ENCODE peak calls at places on chromosomes 2 and 18, in six cellular contexts. One of them, this sample, is unnamed.

GRCh38 chr2:37582371-37582770 is 89.1 kb downstream of the CDC42EP3 start:
- DNase-seq in naive thymus-derived CD4-positive, alpha-beta T cell: no peak
- DNase-seq in lower lobe of right lung: no peak
- DNase-seq in dorsolateral prefrontal cortex: no peak
- DNase-seq in heart right ventricle: no peak
- DNase-seq in colonic mucosa: no peak
- DNase-seq in this sample: no peak

GRCh38 chr2:125642032-125642431 is 1013.9 kb upstream of the GYPC start:
- DNase-seq in naive thymus-derived CD4-positive, alpha-beta T cell: no peak
- DNase-seq in lower lobe of right lung: no peak
- DNase-seq in dorsolateral prefrontal cortex: no peak
- DNase-seq in heart right ventricle: no peak
- DNase-seq in colonic mucosa: no peak
- DNase-seq in this sample: no peak

GRCh38 chr2:127175821-127176354 is 44.2 kb downstream of the CYP27C1 start:
- DNase-seq in naive thymus-derived CD4-positive, alpha-beta T cell: no peak
- DNase-seq in lower lobe of right lung: no peak
- DNase-seq in dorsolateral prefrontal cortex: no peak
- DNase-seq in heart right ventricle: no peak
- DNase-seq in colonic mucosa: peak
- DNase-seq in this sample: no peak

GRCh38 chr2:108922141-108922915 is 66.7 kb downstream of the EDAR start:
- DNase-seq in naive thymus-derived CD4-positive, alpha-beta T cell: no peak
- DNase-seq in lower lobe of right lung: no peak
- DNase-seq in dorsolateral prefrontal cortex: peak
- DNase-seq in heart right ventricle: no peak
- DNase-seq in colonic mucosa: peak
- DNase-seq in this sample: no peak

GRCh38 chr18:51028201-51028805 is 1.7 kb upstream of the SMAD4 start:
- DNase-seq in naive thymus-derived CD4-positive, alpha-beta T cell: no peak
- DNase-seq in lower lobe of right lung: no peak
- DNase-seq in dorsolateral prefrontal cortex: peak
- DNase-seq in heart right ventricle: no peak
- DNase-seq in colonic mucosa: peak
- DNase-seq in this sample: no peak

GRCh38 chr18:72013512-72013911 is 530.6 kb downstream of the CBLN2 start:
- DNase-seq in naive thymus-derived CD4-positive, alpha-beta T cell: no peak
- DNase-seq in lower lobe of right lung: no peak
- DNase-seq in dorsolateral prefrontal cortex: no peak
- DNase-seq in heart right ventricle: no peak
- DNase-seq in colonic mucosa: no peak
- DNase-seq in this sample: no peak

GRCh38 chr18:48940854-48941531 is 9.8 kb downstream of the SMAD7 start:
- DNase-seq in naive thymus-derived CD4-positive, alpha-beta T cell: peak
- DNase-seq in lower lobe of right lung: no peak
- DNase-seq in dorsolateral prefrontal cortex: no peak
- DNase-seq in heart right ventricle: no peak
- DNase-seq in colonic mucosa: no peak
- DNase-seq in this sample: no peak

GRCh38 chr18:59051470-59052165 is 88.1 kb upstream of the SEC11C start:
- DNase-seq in naive thymus-derived CD4-positive, alpha-beta T cell: no peak
- DNase-seq in lower lobe of right lung: no peak
- DNase-seq in dorsolateral prefrontal cortex: no peak
- DNase-seq in heart right ventricle: no peak
- DNase-seq in colonic mucosa: no peak
- DNase-seq in this sample: no peak

GRCh38 chr2:69926849-69927515 is 12.1 kb downstream of the MXD1 start:
- DNase-seq in naive thymus-derived CD4-positive, alpha-beta T cell: no peak
- DNase-seq in lower lobe of right lung: no peak
- DNase-seq in dorsolateral prefrontal cortex: no peak
- DNase-seq in heart right ventricle: no peak
- DNase-seq in colonic mucosa: no peak
- DNase-seq in this sample: no peak

DNA sequence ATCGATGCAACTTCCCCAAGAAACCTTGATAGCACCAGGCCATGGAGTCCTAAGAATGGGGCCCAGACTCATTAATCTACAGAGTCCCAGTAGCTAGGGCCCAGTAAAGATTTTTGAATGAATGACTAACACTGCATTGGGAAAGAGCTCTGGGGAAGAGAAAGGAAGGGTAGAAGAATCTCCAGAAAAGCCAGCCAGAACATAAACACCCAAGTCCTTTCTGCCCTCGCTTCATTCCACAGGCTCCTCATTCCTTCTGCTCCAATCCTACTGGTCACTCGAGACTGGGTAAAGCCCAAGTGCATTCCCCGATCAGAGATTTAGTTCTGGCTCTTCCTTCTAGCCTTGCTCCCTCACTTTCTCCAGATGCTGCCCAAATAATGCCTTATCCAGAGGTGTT is 44.3 kb downstream of the CYRIA start:
- DNase-seq in naive thymus-derived CD4-positive, alpha-beta T cell: no peak
- DNase-seq in lower lobe of right lung: no peak
- DNase-seq in dorsolateral prefrontal cortex: no peak
- DNase-seq in heart right ventricle: no peak
- DNase-seq in colonic mucosa: no peak
- DNase-seq in this sample: peak
- H3K27ac ChIP-seq in naive thymus-derived CD4-positive, alpha-beta T cell: no peak
- H3K27ac ChIP-seq in lower lobe of right lung: peak
- H3K27ac ChIP-seq in dorsolateral prefrontal cortex: no peak
- H3K27ac ChIP-seq in heart right ventricle: peak
- H3K27ac ChIP-seq in colonic mucosa: no peak
- H3K27ac ChIP-seq in this sample: no peak

GRCh38 chr2:209423562-209424541 is at the start of gene MAP2:
- DNase-seq in naive thymus-derived CD4-positive, alpha-beta T cell: peak
- DNase-seq in lower lobe of right lung: peak
- DNase-seq in dorsolateral prefrontal cortex: peak
- DNase-seq in heart right ventricle: peak
- DNase-seq in colonic mucosa: peak
- DNase-seq in this sample: peak
- H3K4me3 ChIP-seq in naive thymus-derived CD4-positive, alpha-beta T cell: peak
- H3K4me3 ChIP-seq in lower lobe of right lung: peak
- H3K4me3 ChIP-seq in dorsolateral prefrontal cortex: peak
- H3K4me3 ChIP-seq in heart right ventricle: peak
- H3K4me3 ChIP-seq in colonic mucosa: peak
- H3K4me3 ChIP-seq in this sample: peak

GRCh38 chr18:23683155-23683554 is 6.1 kb upstream of the LAMA3 start:
- DNase-seq in naive thymus-derived CD4-positive, alpha-beta T cell: no peak
- DNase-seq in lower lobe of right lung: no peak
- DNase-seq in dorsolateral prefrontal cortex: no peak
- DNase-seq in heart right ventricle: no peak
- DNase-seq in colonic mucosa: no peak
- DNase-seq in this sample: no peak

GRCh38 chr18:23682472-23682871 is 6.8 kb upstream of the LAMA3 start:
- DNase-seq in naive thymus-derived CD4-positive, alpha-beta T cell: no peak
- DNase-seq in lower lobe of right lung: no peak
- DNase-seq in dorsolateral prefrontal cortex: no peak
- DNase-seq in heart right ventricle: no peak
- DNase-seq in colonic mucosa: no peak
- DNase-seq in this sample: no peak

GRCh38 chr18:23684515-23685197 is 4.6 kb upstream of the LAMA3 start:
- DNase-seq in naive thymus-derived CD4-positive, alpha-beta T cell: no peak
- DNase-seq in lower lobe of right lung: no peak
- DNase-seq in dorsolateral prefrontal cortex: no peak
- DNase-seq in heart right ventricle: no peak
- DNase-seq in colonic mucosa: no peak
- DNase-seq in this sample: no peak

GRCh38 chr18:23682045-23682444 is 7.2 kb upstream of the LAMA3 start:
- DNase-seq in naive thymus-derived CD4-positive, alpha-beta T cell: no peak
- DNase-seq in lower lobe of right lung: no peak
- DNase-seq in dorsolateral prefrontal cortex: no peak
- DNase-seq in heart right ventricle: no peak
- DNase-seq in colonic mucosa: no peak
- DNase-seq in this sample: no peak

GRCh38 chr18:23683671-23684070 is 5.6 kb upstream of the LAMA3 start:
- DNase-seq in naive thymus-derived CD4-positive, alpha-beta T cell: no peak
- DNase-seq in lower lobe of right lung: no peak
- DNase-seq in dorsolateral prefrontal cortex: no peak
- DNase-seq in heart right ventricle: no peak
- DNase-seq in colonic mucosa: no peak
- DNase-seq in this sample: no peak
- H3K27ac ChIP-seq in naive thymus-derived CD4-positive, alpha-beta T cell: no peak
- H3K27ac ChIP-seq in lower lobe of right lung: no peak
- H3K27ac ChIP-seq in dorsolateral prefrontal cortex: no peak
- H3K27ac ChIP-seq in heart right ventricle: no peak
- H3K27ac ChIP-seq in colonic mucosa: no peak
- H3K27ac ChIP-seq in this sample: no peak

GRCh38 chr18:31255953-31256352 is 62.0 kb upstream of the DSG1 start:
- DNase-seq in naive thymus-derived CD4-positive, alpha-beta T cell: no peak
- DNase-seq in lower lobe of right lung: no peak
- DNase-seq in dorsolateral prefrontal cortex: no peak
- DNase-seq in heart right ventricle: no peak
- DNase-seq in colonic mucosa: no peak
- DNase-seq in this sample: no peak
- H3K4me3 ChIP-seq in naive thymus-derived CD4-positive, alpha-beta T cell: no peak
- H3K4me3 ChIP-seq in lower lobe of right lung: no peak
- H3K4me3 ChIP-seq in dorsolateral prefrontal cortex: no peak
- H3K4me3 ChIP-seq in heart right ventricle: no peak
- H3K4me3 ChIP-seq in colonic mucosa: no peak
- H3K4me3 ChIP-seq in this sample: no peak

GRCh38 chr2:102058293-102058833 is 66.6 kb downstream of the IL1R2 start:
- DNase-seq in naive thymus-derived CD4-positive, alpha-beta T cell: no peak
- DNase-seq in lower lobe of right lung: no peak
- DNase-seq in dorsolateral prefrontal cortex: no peak
- DNase-seq in heart right ventricle: no peak
- DNase-seq in colonic mucosa: peak
- DNase-seq in this sample: no peak
- H3K27ac ChIP-seq in naive thymus-derived CD4-positive, alpha-beta T cell: no peak
- H3K27ac ChIP-seq in lower lobe of right lung: peak
- H3K27ac ChIP-seq in dorsolateral prefrontal cortex: no peak
- H3K27ac ChIP-seq in heart right ventricle: peak
- H3K27ac ChIP-seq in colonic mucosa: no peak
- H3K27ac ChIP-seq in this sample: no peak

GRCh38 chr18:22691988-22692710 is 241.0 kb upstream of the RBBP8 start:
- DNase-seq in naive thymus-derived CD4-positive, alpha-beta T cell: no peak
- DNase-seq in lower lobe of right lung: no peak
- DNase-seq in dorsolateral prefrontal cortex: no peak
- DNase-seq in heart right ventricle: no peak
- DNase-seq in colonic mucosa: no peak
- DNase-seq in this sample: peak
- H3K4me3 ChIP-seq in naive thymus-derived CD4-positive, alpha-beta T cell: no peak
- H3K4me3 ChIP-seq in lower lobe of right lung: no peak
- H3K4me3 ChIP-seq in dorsolateral prefrontal cortex: no peak
- H3K4me3 ChIP-seq in heart right ventricle: no peak
- H3K4me3 ChIP-seq in colonic mucosa: no peak
- H3K4me3 ChIP-seq in this sample: no peak

This sample was measured in AG04450.